ENCODE peak calls at places on chromosome X, in eight cellular contexts. One of them, this sample, is unnamed.

GRCh38 chrX:79443121-79443520 is 76.0 kb upstream of the ITM2A start:
- DNase-seq in stimulated activated CD4-positive, alpha-beta T cell treated with anti-CD3 and anti-CD28 coated beads, Interleukin-1b, Interleukin-23, amount 100 ng/mL, for 4 hours: no peak
- DNase-seq in GM04503: no peak
- DNase-seq in CD4-positive, alpha-beta T cell: no peak
- DNase-seq in NCI-H1436: no peak
- DNase-seq in stimulated activated CD8-positive, alpha-beta memory T cell treated with anti-CD3 and anti-CD28 coated beads, Interleukin-4, amount 100 ng/mL, for 4 hours: no peak
- DNase-seq in aorta: no peak
- DNase-seq in amygdala: no peak
- DNase-seq in this sample: no peak

GRCh38 chrX:48852857-48853256 is 17.4 kb upstream of the PCSK1N start:
- DNase-seq in GM04503: no peak
- DNase-seq in amygdala: no peak
- DNase-seq in aorta: no peak
- DNase-seq in NCI-H1436: no peak
- DNase-seq in CD4-positive, alpha-beta T cell: no peak
- DNase-seq in stimulated activated CD4-positive, alpha-beta T cell treated with anti-CD3 and anti-CD28 coated beads, Interleukin-1b, Interleukin-23, amount 100 ng/mL, for 4 hours: no peak
- DNase-seq in stimulated activated CD8-positive, alpha-beta memory T cell treated with anti-CD3 and anti-CD28 coated beads, Interleukin-4, amount 100 ng/mL, for 4 hours: no peak
- DNase-seq in this sample: no peak

GRCh38 chrX:136620780-136621179 is 27.2 kb upstream of the CD40LG start:
- DNase-seq in stimulated activated CD4-positive, alpha-beta T cell treated with anti-CD3 and anti-CD28 coated beads, Interleukin-1b, Interleukin-23, amount 100 ng/mL, for 4 hours: no peak
- DNase-seq in CD4-positive, alpha-beta T cell: no peak
- DNase-seq in aorta: no peak
- DNase-seq in GM04503: no peak
- DNase-seq in NCI-H1436: no peak
- DNase-seq in amygdala: no peak
- DNase-seq in stimulated activated CD8-positive, alpha-beta memory T cell treated with anti-CD3 and anti-CD28 coated beads, Interleukin-4, amount 100 ng/mL, for 4 hours: no peak
- DNase-seq in this sample: no peak

GRCh38 chrX:8235026-8235425 is 64.0 kb upstream of the VCX2 start:
- DNase-seq in NCI-H1436: no peak
- DNase-seq in aorta: no peak
- DNase-seq in GM04503: no peak
- DNase-seq in stimulated activated CD8-positive, alpha-beta memory T cell treated with anti-CD3 and anti-CD28 coated beads, Interleukin-4, amount 100 ng/mL, for 4 hours: no peak
- DNase-seq in stimulated activated CD4-positive, alpha-beta T cell treated with anti-CD3 and anti-CD28 coated beads, Interleukin-1b, Interleukin-23, amount 100 ng/mL, for 4 hours: no peak
- DNase-seq in amygdala: no peak
- DNase-seq in CD4-positive, alpha-beta T cell: no peak
- DNase-seq in this sample: no peak

GRCh38 chrX:130009658-130010223 is 27.3 kb downstream of the BCORL1 start:
- DNase-seq in stimulated activated CD8-positive, alpha-beta memory T cell treated with anti-CD3 and anti-CD28 coated beads, Interleukin-4, amount 100 ng/mL, for 4 hours: no peak
- DNase-seq in NCI-H1436: no peak
- DNase-seq in stimulated activated CD4-positive, alpha-beta T cell treated with anti-CD3 and anti-CD28 coated beads, Interleukin-1b, Interleukin-23, amount 100 ng/mL, for 4 hours: no peak
- DNase-seq in amygdala: no peak
- DNase-seq in aorta: peak
- DNase-seq in CD4-positive, alpha-beta T cell: no peak
- DNase-seq in GM04503: no peak
- DNase-seq in this sample: no peak

GRCh38 chrX:140817943-140818342 is 108.4 kb downstream of the LINC00632 start:
- DNase-seq in stimulated activated CD8-positive, alpha-beta memory T cell treated with anti-CD3 and anti-CD28 coated beads, Interleukin-4, amount 100 ng/mL, for 4 hours: no peak
- DNase-seq in amygdala: no peak
- DNase-seq in CD4-positive, alpha-beta T cell: no peak
- DNase-seq in aorta: no peak
- DNase-seq in stimulated activated CD4-positive, alpha-beta T cell treated with anti-CD3 and anti-CD28 coated beads, Interleukin-1b, Interleukin-23, amount 100 ng/mL, for 4 hours: no peak
- DNase-seq in GM04503: no peak
- DNase-seq in NCI-H1436: peak
- DNase-seq in this sample: no peak

GRCh38 chrX:154096140-154097002 is 1.1 kb downstream of the MECP2 start:
- DNase-seq in aorta: no peak
- DNase-seq in stimulated activated CD8-positive, alpha-beta memory T cell treated with anti-CD3 and anti-CD28 coated beads, Interleukin-4, amount 100 ng/mL, for 4 hours: no peak
- DNase-seq in amygdala: no peak
- DNase-seq in GM04503: no peak
- DNase-seq in NCI-H1436: no peak
- DNase-seq in stimulated activated CD4-positive, alpha-beta T cell treated with anti-CD3 and anti-CD28 coated beads, Interleukin-1b, Interleukin-23, amount 100 ng/mL, for 4 hours: no peak
- DNase-seq in CD4-positive, alpha-beta T cell: no peak
- DNase-seq in this sample: no peak

GRCh38 chrX:47250017-47250347 is 17.2 kb downstream of the USP11 start:
- DNase-seq in stimulated activated CD4-positive, alpha-beta T cell treated with anti-CD3 and anti-CD28 coated beads, Interleukin-1b, Interleukin-23, amount 100 ng/mL, for 4 hours: no peak
- DNase-seq in aorta: no peak
- DNase-seq in NCI-H1436: no peak
- DNase-seq in amygdala: no peak
- DNase-seq in GM04503: no peak
- DNase-seq in stimulated activated CD8-positive, alpha-beta memory T cell treated with anti-CD3 and anti-CD28 coated beads, Interleukin-4, amount 100 ng/mL, for 4 hours: no peak
- DNase-seq in CD4-positive, alpha-beta T cell: no peak
- DNase-seq in this sample: no peak

GRCh38 chrX:39953879-39954278 is 143.9 kb downstream of the BCOR start:
- DNase-seq in stimulated activated CD8-positive, alpha-beta memory T cell treated with anti-CD3 and anti-CD28 coated beads, Interleukin-4, amount 100 ng/mL, for 4 hours: no peak
- DNase-seq in CD4-positive, alpha-beta T cell: no peak
- DNase-seq in stimulated activated CD4-positive, alpha-beta T cell treated with anti-CD3 and anti-CD28 coated beads, Interleukin-1b, Interleukin-23, amount 100 ng/mL, for 4 hours: no peak
- DNase-seq in NCI-H1436: no peak
- DNase-seq in GM04503: no peak
- DNase-seq in amygdala: no peak
- DNase-seq in aorta: no peak
- DNase-seq in this sample: no peak

GRCh38 chrX:49001521-49002090 is 458 bp downstream of the GRIPAP1 start:
- DNase-seq in GM04503: no peak
- DNase-seq in CD4-positive, alpha-beta T cell: peak
- DNase-seq in NCI-H1436: peak
- DNase-seq in amygdala: no peak
- DNase-seq in stimulated activated CD8-positive, alpha-beta memory T cell treated with anti-CD3 and anti-CD28 coated beads, Interleukin-4, amount 100 ng/mL, for 4 hours: peak
- DNase-seq in aorta: peak
- DNase-seq in stimulated activated CD4-positive, alpha-beta T cell treated with anti-CD3 and anti-CD28 coated beads, Interleukin-1b, Interleukin-23, amount 100 ng/mL, for 4 hours: peak
- DNase-seq in this sample: peak

GRCh38 chrX:110276778-110277177 is 41.1 kb downstream of the AMMECR1 start:
- DNase-seq in NCI-H1436: no peak
- DNase-seq in GM04503: no peak
- DNase-seq in aorta: no peak
- DNase-seq in stimulated activated CD4-positive, alpha-beta T cell treated with anti-CD3 and anti-CD28 coated beads, Interleukin-1b, Interleukin-23, amount 100 ng/mL, for 4 hours: no peak
- DNase-seq in CD4-positive, alpha-beta T cell: no peak
- DNase-seq in stimulated activated CD8-positive, alpha-beta memory T cell treated with anti-CD3 and anti-CD28 coated beads, Interleukin-4, amount 100 ng/mL, for 4 hours: no peak
- DNase-seq in amygdala: no peak
- DNase-seq in this sample: no peak

GRCh38 chrX:13774696-13775095 is 40.1 kb downstream of the OFD1 start:
- DNase-seq in NCI-H1436: no peak
- DNase-seq in aorta: no peak
- DNase-seq in GM04503: no peak
- DNase-seq in stimulated activated CD4-positive, alpha-beta T cell treated with anti-CD3 and anti-CD28 coated beads, Interleukin-1b, Interleukin-23, amount 100 ng/mL, for 4 hours: no peak
- DNase-seq in stimulated activated CD8-positive, alpha-beta memory T cell treated with anti-CD3 and anti-CD28 coated beads, Interleukin-4, amount 100 ng/mL, for 4 hours: no peak
- DNase-seq in amygdala: no peak
- DNase-seq in CD4-positive, alpha-beta T cell: no peak
- DNase-seq in this sample: no peak